ENCODE peak calls at places on chromosomes 12 and 14, in six cellular contexts. E is OCI-LY7, V is prostate gland, A is GM23248, O is fibroblast of lung, N is neuronal stem cell. W is an unnamed sample.
A peak's percentile ranks its signal among the peaks of the same experiment; 100 is the strongest.

GRCh38 chr14:93936245-93936644 is 9.1 kb downstream of the FAM181A start:
- DNase-seq in E (peak; percentile 59), V (no peak), A (peak; percentile 43), O (no peak), N (peak; percentile 48), W (no peak)

GRCh38 chr14:81169711-81170103 is 51.1 kb downstream of the GTF2A1 start:
- DNase-seq in E (peak; percentile 7), V (peak; percentile 31), A (peak; percentile 61), O (no peak), N (no peak), W (no peak)

GRCh38 chr12:27952510-27952909 is 20.0 kb downstream of the PTHLH start:
- DNase-seq in E (no peak), V (no peak), A (no peak), O (no peak), N (no peak), W (no peak)

GRCh38 chr12:32535260-32535999 is 136.1 kb downstream of the FGD4 start:
- DNase-seq in E (peak; percentile 84), V (peak; percentile 60), A (peak; percentile 76), O (peak; percentile 74), N (no peak), W (peak; percentile 55)

GRCh38 chr12:94033112-94033511 is 115.3 kb upstream of the PLXNC1 start:
- DNase-seq in E (no peak), V (no peak), A (no peak), O (no peak), N (no peak), W (no peak)

GRCh38 chr12:124898200-124898950 is 16.1 kb downstream of the UBC start:
- DNase-seq in E (peak; percentile 86), V (peak; percentile 40), A (peak; percentile 71), O (peak; percentile 17), N (no peak), W (no peak)

GRCh38 chr12:113325938-113326337 is 9.0 kb downstream of the SLC8B1 start:
- DNase-seq in E (no peak), V (no peak), A (peak; percentile 55), O (peak; percentile 68), N (no peak), W (no peak)

GRCh38 chr14:75343914-75344313 is 65.3 kb downstream of the FOS start:
- DNase-seq in E (no peak), V (no peak), A (peak; percentile 88), O (peak; percentile 26), N (no peak), W (no peak)

GRCh38 chr14:75559451-75560187 is 18.8 kb upstream of the FLVCR2 start:
- DNase-seq in E (no peak), V (peak; percentile 28), A (peak; percentile 75), O (peak; percentile 18), N (no peak), W (no peak)

GRCh38 chr12:110262442-110263388 is 18.3 kb upstream of the ATP2A2 start:
- DNase-seq in E (no peak), V (no peak), A (no peak), O (no peak), N (no peak), W (no peak)

GRCh38 chr12:28035483-28035882 is 63.0 kb upstream of the PTHLH start:
- DNase-seq in E (no peak), V (no peak), A (peak; percentile 72), O (peak; percentile 75), N (no peak), W (no peak)

GRCh38 chr14:71290960-71291466 is 383.8 kb downstream of the PCNX1 start:
- DNase-seq in E (peak; percentile 11), V (no peak), A (peak; percentile 89), O (peak; percentile 93), N (no peak), W (peak; percentile 48)

GRCh38 chr14:85175556-85175955 is 354.4 kb upstream of the FLRT2 start:
- DNase-seq in E (no peak), V (no peak), A (peak; percentile 62), O (peak; percentile 70), N (no peak), W (no peak)

GRCh38 chr12:71799105-71799504 is 40.5 kb upstream of the TBC1D15 start:
- DNase-seq in E (no peak), V (no peak), A (peak; percentile 63), O (peak; percentile 7), N (no peak), W (no peak)

GRCh38 chr12:481422-481821 is 21.7 kb downstream of the B4GALNT3 start:
- DNase-seq in E (no peak), V (no peak), A (peak; percentile 75), O (peak; percentile 82), N (no peak), W (no peak)

GRCh38 chr14:88289214-88289613 is 33.9 kb downstream of the KCNK10 start:
- DNase-seq in E (no peak), V (no peak), A (peak; percentile 55), O (no peak), N (no peak), W (no peak)

GRCh38 chr12:54993181-54993835 is 8.7 kb upstream of the TESPA1 start:
- DNase-seq in E (peak; percentile 83), V (peak; percentile 55), A (peak; percentile 67), O (peak; percentile 57), N (peak; percentile 81), W (peak; percentile 12)

GRCh38 chr12:3193131-3193530 is 116.0 kb downstream of the TSPAN9 start:
- DNase-seq in E (no peak), V (no peak), A (no peak), O (no peak), N (no peak), W (no peak)

GRCh38 chr14:38405851-38406630 is 150.1 kb upstream of the CLEC14A start:
- DNase-seq in E (no peak), V (no peak), A (peak; percentile 60), O (peak; percentile 61), N (peak; percentile 40), W (no peak)

GRCh38 chr14:100554082-100554677 is 33.0 kb downstream of the BEGAIN start:
- DNase-seq in E (no peak), V (peak; percentile 42), A (peak; percentile 82), O (no peak), N (no peak), W (no peak)

GRCh38 chr12:124919646-124920352 is 5.3 kb upstream of the UBC start:
- DNase-seq in E (peak; percentile 45), V (no peak), A (peak; percentile 81), O (peak; percentile 71), N (no peak), W (peak; percentile 69)

GRCh38 chr12:13173537-13173936 is 23.0 kb upstream of the EMP1 start:
- DNase-seq in E (no peak), V (no peak), A (peak; percentile 99), O (peak; percentile 97), N (no peak), W (peak; percentile 81)

GRCh38 chr14:28756896-28757570 is 9.6 kb upstream of the FOXG1 start:
- DNase-seq in E (peak; percentile 1), V (no peak), A (peak; percentile 77), O (peak; percentile 56), N (no peak), W (no peak)

GRCh38 chr14:59131926-59132763 is 56.3 kb upstream of the DAAM1 start:
- DNase-seq in E (no peak), V (no peak), A (no peak), O (no peak), N (no peak), W (no peak)

GRCh38 chr12:56017181-56017580 is 3.7 kb upstream of the IKZF4 start:
- DNase-seq in E (no peak), V (no peak), A (no peak), O (no peak), N (no peak), W (no peak)

GRCh38 chr12:56020437-56021189 is at the start of gene IKZF4:
- DNase-seq in E (no peak), V (no peak), A (no peak), O (peak; percentile 36), N (peak; percentile 76), W (no peak)

DNA sequence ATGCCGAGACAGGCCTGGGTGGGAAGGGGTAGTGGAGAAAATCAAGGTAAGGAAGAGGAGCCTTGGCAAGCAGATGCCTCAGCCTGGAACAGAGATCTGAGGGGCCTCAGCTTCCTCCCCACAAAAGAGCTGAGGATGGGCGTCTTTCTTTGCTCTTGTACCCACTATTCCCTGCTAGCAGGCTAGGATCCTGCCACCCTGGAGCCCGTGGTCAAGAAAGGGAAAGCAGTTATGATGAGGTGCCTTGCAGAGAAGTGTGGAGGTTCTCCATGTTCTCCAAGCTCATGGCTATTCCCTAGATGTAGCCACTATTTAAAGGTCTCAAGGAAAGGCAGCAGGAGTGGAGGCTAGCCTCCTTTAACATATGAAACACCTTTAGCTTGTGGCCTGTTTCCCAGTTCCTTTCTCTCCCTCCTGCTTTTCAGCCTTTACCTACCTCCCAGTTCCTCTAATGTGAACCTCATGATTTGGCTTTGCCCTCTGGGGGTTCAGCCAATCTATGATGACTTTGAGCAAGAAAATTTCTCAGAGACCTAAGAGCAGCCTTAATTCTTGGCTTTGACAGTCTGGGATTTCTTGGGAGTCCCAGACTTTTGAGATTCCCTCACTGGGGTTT is 1.1 kb downstream of the IKZF4 start:
- DNase-seq in E (no peak), V (no peak), A (no peak), O (no peak), N (no peak), W (no peak)
- H3K4me3 ChIP-seq in E (no peak overlapping the region), V (no peak overlapping the region), A (no peak overlapping the region), O (no peak overlapping the region), N (peak overlapping the region; percentile 78), W (peak overlapping the region; percentile 42)

GRCh38 chr12:52278931-52279682 is 4.7 kb downstream of the KRT86 start:
- DNase-seq in E (peak; percentile 50), V (peak; percentile 79), A (peak; percentile 81), O (peak; percentile 55), N (peak; percentile 69), W (no peak)

GRCh38 chr12:52280319-52280795 is 5.9 kb downstream of the KRT86 start:
- DNase-seq in E (no peak), V (peak; percentile 88), A (peak; percentile 95), O (peak; percentile 95), N (no peak), W (peak; percentile 91)

GRCh38 chr12:52277486-52278245 is 3.2 kb downstream of the KRT86 start:
- DNase-seq in E (no peak), V (no peak), A (no peak), O (no peak), N (no peak), W (no peak)

GRCh38 chr12:52279683-52280318 is 5.4 kb downstream of the KRT86 start:
- DNase-seq in E (no peak), V (no peak), A (peak; percentile 47), O (peak; percentile 73), N (no peak), W (no peak)

GRCh38 chr12:52278530-52278929 is 4.1 kb downstream of the KRT86 start:
- DNase-seq in E (no peak), V (no peak), A (no peak), O (no peak), N (no peak), W (no peak)
- H3K4me3 ChIP-seq in E (no peak overlapping the region), V (peak overlapping the region; percentile 21), A (peak overlapping the region; percentile 63), O (no peak overlapping the region), N (peak overlapping the region; percentile 42), W (peak overlapping the region; percentile 26)

DNA sequence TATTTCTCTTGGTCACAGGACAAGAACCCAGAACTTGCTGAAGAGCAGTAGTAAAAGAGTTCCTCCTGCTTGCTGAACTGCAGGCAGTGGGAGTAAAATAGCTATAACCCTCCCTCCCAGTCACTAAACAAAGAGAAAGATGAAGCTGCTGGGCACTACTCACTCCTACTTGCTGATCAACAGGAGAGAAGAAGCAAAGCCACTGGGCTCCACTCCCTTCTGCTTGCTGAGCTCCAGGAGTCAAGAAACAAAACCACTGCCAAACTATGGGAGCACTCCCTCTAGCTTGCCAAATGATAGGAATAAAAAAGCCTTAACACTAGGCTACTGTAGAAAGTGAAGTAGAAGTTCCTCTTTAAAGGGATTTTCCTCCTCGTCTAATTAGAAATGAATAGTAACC is 155.3 kb downstream of the RASSF9 start:
- DNase-seq in E (no peak), V (no peak), A (no peak), O (no peak), N (no peak), W (no peak)
- H3K4me3 ChIP-seq in E (no peak overlapping the region), V (no peak overlapping the region), A (no peak overlapping the region), O (no peak overlapping the region), N (no peak overlapping the region), W (no peak overlapping the region)

GRCh38 chr14:102923920-102924486 is 1.5 kb downstream of the AMN start:
- DNase-seq in E (no peak), V (no peak), A (no peak), O (no peak), N (no peak), W (no peak)
- H3K4me3 ChIP-seq in E (no peak overlapping the region), V (no peak overlapping the region), A (no peak overlapping the region), O (no peak overlapping the region), N (no peak overlapping the region), W (no peak overlapping the region)